ENCODE peak calls at places on chromosomes 13 and 19, in seven cellular contexts. B, W, A, D, R, X and V are unnamed samples.

GRCh38 chr13:34076943-34077703 is 259.2 kb downstream of the RFC3 start:
- DNase-seq in B (no peak), R (no peak), W (peak), X (no peak), A (peak), D (peak), V (no peak)

GRCh38 chr19:33052352-33052972 is 12.2 kb downstream of the RHPN2 start:
- DNase-seq in W (no peak), D (peak), B (no peak), X (no peak), A (no peak), R (no peak), V (no peak)

GRCh38 chr13:27170521-27171243 is 929 bp downstream of the USP12 start:
- DNase-seq in R (peak), A (no peak), W (peak), B (no peak), X (no peak), D (peak), V (no peak)

GRCh38 chr13:87661471-87661870 is 9.7 kb upstream of the SLITRK5 start:
- DNase-seq in W (no peak), A (no peak), R (no peak), X (no peak), B (no peak), D (no peak), V (no peak)

GRCh38 chr13:62682788-62683187 is 1267.1 kb upstream of the PCDH20 start:
- DNase-seq in B (no peak), W (no peak), X (no peak), A (no peak), R (no peak), D (no peak), V (no peak)

GRCh38 chr13:35923347-35923746 is 207.8 kb downstream of the DCLK1 start:
- DNase-seq in W (peak), X (no peak), A (no peak), B (no peak), D (no peak), R (no peak), V (no peak)

GRCh38 chr13:102183509-102184182 is 218.2 kb downstream of the FGF14 start:
- DNase-seq in W (no peak), R (no peak), A (no peak), X (no peak), B (no peak), D (no peak), V (no peak)

GRCh38 chr19:16400911-16401675 is 70.7 kb downstream of the EPS15L1 start:
- DNase-seq in A (no peak), X (no peak), R (no peak), B (no peak), D (no peak), W (no peak), V (no peak)

GRCh38 chr19:5016781-5017180 is 47.9 kb downstream of the KDM4B start:
- DNase-seq in D (no peak), A (no peak), X (no peak), R (peak), W (no peak), B (no peak), V (no peak)

GRCh38 chr19:32866061-32866460 is 3.5 kb downstream of the SLC7A9 start:
- DNase-seq in D (no peak), R (no peak), X (no peak), W (no peak), B (no peak), A (no peak), V (no peak)

GRCh38 chr19:3975637-3976087 is 4.8 kb upstream of the DAPK3 start:
- DNase-seq in W (no peak), R (no peak), X (no peak), A (no peak), D (no peak), B (no peak), V (no peak)

GRCh38 chr13:80924596-80924995 is 583.7 kb upstream of the SPRY2 start:
- DNase-seq in B (no peak), X (no peak), D (no peak), R (no peak), A (no peak), W (no peak), V (no peak)

GRCh38 chr19:50433201-50434180 is 799 bp downstream of the MYBPC2 start:
- DNase-seq in R (no peak), D (no peak), W (no peak), B (no peak), X (no peak), A (no peak), V (no peak)

GRCh38 chr13:66994097-66994496 is 236.0 kb downstream of the PCDH9 start:
- DNase-seq in X (no peak), R (peak), W (no peak), D (peak), A (peak), B (peak), V (peak)

GRCh38 chr13:85631801-85632200 is 167.4 kb downstream of the SLITRK6 start:
- DNase-seq in R (no peak), D (no peak), B (no peak), W (no peak), A (no peak), X (no peak), V (no peak)

GRCh38 chr19:18542936-18543813 is at the start of gene FKBP8:
- DNase-seq in A (peak), R (peak), B (peak), D (peak), X (no peak), W (peak), V (peak)

GRCh38 chr19:56026769-56027168 is 40.2 kb downstream of the NLRP5 start:
- DNase-seq in X (no peak), R (no peak), W (no peak), B (no peak), A (no peak), D (no peak), V (no peak)

GRCh38 chr13:67299072-67299635 is 69.0 kb upstream of the PCDH9 start:
- DNase-seq in B (no peak), R (no peak), X (no peak), D (no peak), A (no peak), W (no peak), V (no peak)

GRCh38 chr13:32790731-32791130 is 204.5 kb downstream of the PDS5B start:
- DNase-seq in W (no peak), B (no peak), D (peak), R (no peak), X (no peak), A (no peak), V (no peak)
- TF ChIP-seq YY1 in W (no peak), B (no peak), D (no peak), R (no peak), X (no peak), A (no peak), V (no peak)

DNA sequence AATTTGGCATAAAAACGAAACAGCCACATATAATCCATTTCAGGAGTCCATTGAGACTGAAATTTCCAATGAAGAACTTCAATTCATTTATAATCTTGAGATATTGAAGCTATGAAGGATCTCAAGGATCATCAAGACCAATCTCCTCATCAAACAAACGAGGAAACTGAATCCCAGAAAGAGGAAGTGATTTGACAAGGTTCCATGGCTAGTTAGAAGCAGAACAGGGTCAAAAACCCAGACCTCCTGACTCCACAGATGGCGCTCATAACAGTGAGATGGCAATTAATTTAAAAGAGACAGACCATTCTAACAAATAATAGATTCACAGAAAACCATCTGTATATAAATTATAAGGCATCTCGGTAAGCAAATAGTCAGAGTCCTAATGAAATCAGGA is 229.7 kb downstream of the KCTD12 start:
- DNase-seq in B (no peak), A (no peak), R (no peak), W (no peak), X (no peak), D (no peak), V (no peak)
- TF ChIP-seq YY1 in B (no peak), A (no peak), R (no peak), W (no peak), X (no peak), D (no peak), V (no peak)

GRCh38 chr13:28530729-28531194 is 35.8 kb upstream of the FLT1 start:
- DNase-seq in D (no peak), B (no peak), X (no peak), R (no peak), W (no peak), A (no peak), V (no peak)
- TF ChIP-seq YY1 in D (no peak), B (no peak), X (no peak), R (no peak), W (no peak), A (no peak), V (no peak)

GRCh38 chr13:39590466-39591036 is 12.4 kb downstream of the LHFPL6 start:
- DNase-seq in A (no peak), W (no peak), R (no peak), D (no peak), B (no peak), X (no peak), V (no peak)
- TF ChIP-seq YY1 in A (no peak), W (no peak), R (no peak), D (no peak), B (no peak), X (no peak), V (no peak)